ENCODE peak calls at places on chromosome X, in five cellular contexts. One of them, this sample, is unnamed.

GRCh38 chrX:71989768-71990167 is 79.1 kb downstream of the NHSL2 start:
- DNase-seq in M059J: peak
- DNase-seq in GM20000: no peak
- DNase-seq in stimulated activated CD8-positive, alpha-beta memory T cell treated with anti-CD3 and anti-CD28 coated beads, Interleukin-4, amount 100 ng/mL, for 24 hours: no peak
- DNase-seq in right atrium auricular region: no peak
- DNase-seq in this sample: peak

GRCh38 chrX:153688900-153689590 is 1.3 kb downstream of the SLC6A8 start:
- DNase-seq in right atrium auricular region: no peak
- DNase-seq in GM20000: no peak
- DNase-seq in stimulated activated CD8-positive, alpha-beta memory T cell treated with anti-CD3 and anti-CD28 coated beads, Interleukin-4, amount 100 ng/mL, for 24 hours: no peak
- DNase-seq in M059J: peak
- DNase-seq in this sample: no peak

GRCh38 chrX:119757979-119758681 is at the start of gene SOWAHD:
- DNase-seq in stimulated activated CD8-positive, alpha-beta memory T cell treated with anti-CD3 and anti-CD28 coated beads, Interleukin-4, amount 100 ng/mL, for 24 hours: peak
- DNase-seq in GM20000: peak
- DNase-seq in right atrium auricular region: no peak
- DNase-seq in M059J: peak
- DNase-seq in this sample: no peak

GRCh38 chrX:120514236-120514635 is 45.1 kb upstream of the LAMP2 start:
- DNase-seq in GM20000: peak
- DNase-seq in stimulated activated CD8-positive, alpha-beta memory T cell treated with anti-CD3 and anti-CD28 coated beads, Interleukin-4, amount 100 ng/mL, for 24 hours: no peak
- DNase-seq in right atrium auricular region: no peak
- DNase-seq in M059J: peak
- DNase-seq in this sample: peak

GRCh38 chrX:133746593-133746992 is 238.8 kb downstream of the GPC3 start:
- DNase-seq in stimulated activated CD8-positive, alpha-beta memory T cell treated with anti-CD3 and anti-CD28 coated beads, Interleukin-4, amount 100 ng/mL, for 24 hours: no peak
- DNase-seq in GM20000: no peak
- DNase-seq in right atrium auricular region: no peak
- DNase-seq in M059J: no peak
- DNase-seq in this sample: no peak

GRCh38 chrX:19827088-19827487 is 60.3 kb downstream of the SH3KBP1 start:
- DNase-seq in right atrium auricular region: no peak
- DNase-seq in GM20000: no peak
- DNase-seq in M059J: no peak
- DNase-seq in stimulated activated CD8-positive, alpha-beta memory T cell treated with anti-CD3 and anti-CD28 coated beads, Interleukin-4, amount 100 ng/mL, for 24 hours: no peak
- DNase-seq in this sample: no peak

GRCh38 chrX:39043838-39044550 is 242.7 kb downstream of the MID1IP1 start:
- DNase-seq in right atrium auricular region: no peak
- DNase-seq in stimulated activated CD8-positive, alpha-beta memory T cell treated with anti-CD3 and anti-CD28 coated beads, Interleukin-4, amount 100 ng/mL, for 24 hours: no peak
- DNase-seq in GM20000: no peak
- DNase-seq in M059J: no peak
- DNase-seq in this sample: peak

GRCh38 chrX:31593353-31593752 is 521.5 kb upstream of the FTHL17 start:
- DNase-seq in GM20000: no peak
- DNase-seq in stimulated activated CD8-positive, alpha-beta memory T cell treated with anti-CD3 and anti-CD28 coated beads, Interleukin-4, amount 100 ng/mL, for 24 hours: no peak
- DNase-seq in M059J: no peak
- DNase-seq in right atrium auricular region: no peak
- DNase-seq in this sample: no peak

GRCh38 chrX:13283968-13284914 is 35.6 kb downstream of the ATXN3L start:
- DNase-seq in right atrium auricular region: no peak
- DNase-seq in GM20000: no peak
- DNase-seq in stimulated activated CD8-positive, alpha-beta memory T cell treated with anti-CD3 and anti-CD28 coated beads, Interleukin-4, amount 100 ng/mL, for 24 hours: no peak
- DNase-seq in M059J: peak
- DNase-seq in this sample: peak

GRCh38 chrX:21481761-21482160 is 107.5 kb downstream of the CNKSR2 start:
- DNase-seq in right atrium auricular region: no peak
- DNase-seq in M059J: no peak
- DNase-seq in GM20000: no peak
- DNase-seq in stimulated activated CD8-positive, alpha-beta memory T cell treated with anti-CD3 and anti-CD28 coated beads, Interleukin-4, amount 100 ng/mL, for 24 hours: no peak
- DNase-seq in this sample: no peak

GRCh38 chrX:24494544-24495113 is 29.5 kb downstream of the PDK3 start:
- DNase-seq in stimulated activated CD8-positive, alpha-beta memory T cell treated with anti-CD3 and anti-CD28 coated beads, Interleukin-4, amount 100 ng/mL, for 24 hours: no peak
- DNase-seq in GM20000: no peak
- DNase-seq in M059J: peak
- DNase-seq in right atrium auricular region: no peak
- DNase-seq in this sample: peak

GRCh38 chrX:118761950-118762725 is 34.7 kb downstream of the IL13RA1 start:
- DNase-seq in M059J: no peak
- DNase-seq in stimulated activated CD8-positive, alpha-beta memory T cell treated with anti-CD3 and anti-CD28 coated beads, Interleukin-4, amount 100 ng/mL, for 24 hours: no peak
- DNase-seq in GM20000: peak
- DNase-seq in right atrium auricular region: no peak
- DNase-seq in this sample: no peak

GRCh38 chrX:2177541-2177940 is 323.2 kb downstream of the DHRSX start:
- DNase-seq in GM20000: no peak
- DNase-seq in M059J: no peak
- DNase-seq in right atrium auricular region: no peak
- DNase-seq in stimulated activated CD8-positive, alpha-beta memory T cell treated with anti-CD3 and anti-CD28 coated beads, Interleukin-4, amount 100 ng/mL, for 24 hours: no peak
- DNase-seq in this sample: no peak

GRCh38 chrX:81316163-81316562 is 114.3 kb downstream of the SH3BGRL start:
- DNase-seq in stimulated activated CD8-positive, alpha-beta memory T cell treated with anti-CD3 and anti-CD28 coated beads, Interleukin-4, amount 100 ng/mL, for 24 hours: no peak
- DNase-seq in M059J: peak
- DNase-seq in GM20000: no peak
- DNase-seq in right atrium auricular region: no peak
- DNase-seq in this sample: peak

GRCh38 chrX:18425199-18426003 is at the start of gene CDKL5:
- DNase-seq in stimulated activated CD8-positive, alpha-beta memory T cell treated with anti-CD3 and anti-CD28 coated beads, Interleukin-4, amount 100 ng/mL, for 24 hours: peak
- DNase-seq in right atrium auricular region: peak
- DNase-seq in GM20000: peak
- DNase-seq in M059J: peak
- DNase-seq in this sample: peak

GRCh38 chrX:68570598-68570997 is 71.7 kb downstream of the YIPF6 start:
- DNase-seq in M059J: peak
- DNase-seq in right atrium auricular region: no peak
- DNase-seq in GM20000: no peak
- DNase-seq in stimulated activated CD8-positive, alpha-beta memory T cell treated with anti-CD3 and anti-CD28 coated beads, Interleukin-4, amount 100 ng/mL, for 24 hours: no peak
- DNase-seq in this sample: peak

GRCh38 chrX:127457161-127457560 is 595.0 kb downstream of the ACTRT1 start:
- DNase-seq in GM20000: no peak
- DNase-seq in M059J: no peak
- DNase-seq in right atrium auricular region: no peak
- DNase-seq in stimulated activated CD8-positive, alpha-beta memory T cell treated with anti-CD3 and anti-CD28 coated beads, Interleukin-4, amount 100 ng/mL, for 24 hours: no peak
- DNase-seq in this sample: peak

GRCh38 chrX:78747471-78747870 is at the start of gene LPAR4:
- DNase-seq in GM20000: no peak
- DNase-seq in M059J: peak
- DNase-seq in stimulated activated CD8-positive, alpha-beta memory T cell treated with anti-CD3 and anti-CD28 coated beads, Interleukin-4, amount 100 ng/mL, for 24 hours: no peak
- DNase-seq in right atrium auricular region: no peak
- DNase-seq in this sample: peak

GRCh38 chrX:20596856-20597255 is 330.1 kb upstream of the RPS6KA3 start:
- DNase-seq in M059J: no peak
- DNase-seq in stimulated activated CD8-positive, alpha-beta memory T cell treated with anti-CD3 and anti-CD28 coated beads, Interleukin-4, amount 100 ng/mL, for 24 hours: no peak
- DNase-seq in right atrium auricular region: no peak
- DNase-seq in GM20000: no peak
- DNase-seq in this sample: no peak

GRCh38 chrX:94058728-94059382 is 384.8 kb downstream of the FAM133A start:
- DNase-seq in GM20000: peak
- DNase-seq in M059J: peak
- DNase-seq in stimulated activated CD8-positive, alpha-beta memory T cell treated with anti-CD3 and anti-CD28 coated beads, Interleukin-4, amount 100 ng/mL, for 24 hours: no peak
- DNase-seq in right atrium auricular region: no peak
- DNase-seq in this sample: no peak

GRCh38 chrX:14697453-14697852 is 168.1 kb downstream of the GLRA2 start:
- DNase-seq in stimulated activated CD8-positive, alpha-beta memory T cell treated with anti-CD3 and anti-CD28 coated beads, Interleukin-4, amount 100 ng/mL, for 24 hours: peak
- DNase-seq in right atrium auricular region: no peak
- DNase-seq in M059J: peak
- DNase-seq in GM20000: peak
- DNase-seq in this sample: no peak

GRCh38 chrX:15663439-15663838 is 1.2 kb downstream of the CLTRN start:
- DNase-seq in right atrium auricular region: no peak
- DNase-seq in stimulated activated CD8-positive, alpha-beta memory T cell treated with anti-CD3 and anti-CD28 coated beads, Interleukin-4, amount 100 ng/mL, for 24 hours: no peak
- DNase-seq in M059J: no peak
- DNase-seq in GM20000: no peak
- DNase-seq in this sample: no peak

GRCh38 chrX:17377047-17377692 is 2.2 kb downstream of the NHS start:
- DNase-seq in M059J: peak
- DNase-seq in GM20000: no peak
- DNase-seq in stimulated activated CD8-positive, alpha-beta memory T cell treated with anti-CD3 and anti-CD28 coated beads, Interleukin-4, amount 100 ng/mL, for 24 hours: no peak
- DNase-seq in right atrium auricular region: no peak
- DNase-seq in this sample: peak

GRCh38 chrX:111568356-111568755 is 56.9 kb downstream of the SERTM2 start:
- DNase-seq in M059J: peak
- DNase-seq in GM20000: no peak
- DNase-seq in stimulated activated CD8-positive, alpha-beta memory T cell treated with anti-CD3 and anti-CD28 coated beads, Interleukin-4, amount 100 ng/mL, for 24 hours: no peak
- DNase-seq in right atrium auricular region: no peak
- DNase-seq in this sample: peak

GRCh38 chrX:63585936-63586335 is 199.1 kb downstream of the ARHGEF9 start:
- DNase-seq in GM20000: no peak
- DNase-seq in M059J: no peak
- DNase-seq in right atrium auricular region: no peak
- DNase-seq in stimulated activated CD8-positive, alpha-beta memory T cell treated with anti-CD3 and anti-CD28 coated beads, Interleukin-4, amount 100 ng/mL, for 24 hours: no peak
- DNase-seq in this sample: no peak

GRCh38 chrX:65601126-65601525 is 66.3 kb upstream of the MSN start:
- DNase-seq in M059J: no peak
- DNase-seq in stimulated activated CD8-positive, alpha-beta memory T cell treated with anti-CD3 and anti-CD28 coated beads, Interleukin-4, amount 100 ng/mL, for 24 hours: no peak
- DNase-seq in GM20000: no peak
- DNase-seq in right atrium auricular region: no peak
- DNase-seq in this sample: no peak

GRCh38 chrX:100750901-100751300 is 19.0 kb upstream of the SYTL4 start:
- DNase-seq in stimulated activated CD8-positive, alpha-beta memory T cell treated with anti-CD3 and anti-CD28 coated beads, Interleukin-4, amount 100 ng/mL, for 24 hours: no peak
- DNase-seq in M059J: peak
- DNase-seq in right atrium auricular region: no peak
- DNase-seq in GM20000: no peak
- DNase-seq in this sample: peak

GRCh38 chrX:153933751-153934472 is 925 bp downstream of the NAA10 start:
- DNase-seq in stimulated activated CD8-positive, alpha-beta memory T cell treated with anti-CD3 and anti-CD28 coated beads, Interleukin-4, amount 100 ng/mL, for 24 hours: no peak
- DNase-seq in GM20000: no peak
- DNase-seq in right atrium auricular region: no peak
- DNase-seq in M059J: peak
- DNase-seq in this sample: no peak

GRCh38 chrX:67342138-67342537 is 201.7 kb upstream of the AR start:
- DNase-seq in GM20000: no peak
- DNase-seq in stimulated activated CD8-positive, alpha-beta memory T cell treated with anti-CD3 and anti-CD28 coated beads, Interleukin-4, amount 100 ng/mL, for 24 hours: no peak
- DNase-seq in right atrium auricular region: no peak
- DNase-seq in M059J: no peak
- DNase-seq in this sample: no peak

GRCh38 chrX:91122141-91122540 is 312.5 kb upstream of the PABPC5 start:
- DNase-seq in right atrium auricular region: no peak
- DNase-seq in stimulated activated CD8-positive, alpha-beta memory T cell treated with anti-CD3 and anti-CD28 coated beads, Interleukin-4, amount 100 ng/mL, for 24 hours: no peak
- DNase-seq in GM20000: no peak
- DNase-seq in M059J: no peak
- DNase-seq in this sample: no peak

GRCh38 chrX:140123446-140123845 is 158.1 kb upstream of the CXorf66 start:
- DNase-seq in GM20000: no peak
- DNase-seq in stimulated activated CD8-positive, alpha-beta memory T cell treated with anti-CD3 and anti-CD28 coated beads, Interleukin-4, amount 100 ng/mL, for 24 hours: no peak
- DNase-seq in right atrium auricular region: no peak
- DNase-seq in M059J: peak
- DNase-seq in this sample: no peak

GRCh38 chrX:135480076-135480475 is 40.4 kb upstream of the INTS6L start:
- DNase-seq in M059J: no peak
- DNase-seq in right atrium auricular region: no peak
- DNase-seq in stimulated activated CD8-positive, alpha-beta memory T cell treated with anti-CD3 and anti-CD28 coated beads, Interleukin-4, amount 100 ng/mL, for 24 hours: no peak
- DNase-seq in GM20000: no peak
- DNase-seq in this sample: no peak

GRCh38 chrX:51459125-51459524 is 37.3 kb downstream of the NUDT11 start:
- DNase-seq in right atrium auricular region: no peak
- DNase-seq in GM20000: no peak
- DNase-seq in stimulated activated CD8-positive, alpha-beta memory T cell treated with anti-CD3 and anti-CD28 coated beads, Interleukin-4, amount 100 ng/mL, for 24 hours: no peak
- DNase-seq in M059J: peak
- DNase-seq in this sample: peak

GRCh38 chrX:15334561-15334960 is 762 bp downstream of the PIGA start:
- DNase-seq in stimulated activated CD8-positive, alpha-beta memory T cell treated with anti-CD3 and anti-CD28 coated beads, Interleukin-4, amount 100 ng/mL, for 24 hours: no peak
- DNase-seq in right atrium auricular region: no peak
- DNase-seq in M059J: peak
- DNase-seq in GM20000: peak
- DNase-seq in this sample: peak

GRCh38 chrX:41553688-41554087 is 106.5 kb downstream of the NYX start:
- DNase-seq in right atrium auricular region: no peak
- DNase-seq in M059J: peak
- DNase-seq in GM20000: no peak
- DNase-seq in stimulated activated CD8-positive, alpha-beta memory T cell treated with anti-CD3 and anti-CD28 coated beads, Interleukin-4, amount 100 ng/mL, for 24 hours: no peak
- DNase-seq in this sample: no peak

GRCh38 chrX:57286507-57287251 is at the start of gene FAAH2:
- DNase-seq in stimulated activated CD8-positive, alpha-beta memory T cell treated with anti-CD3 and anti-CD28 coated beads, Interleukin-4, amount 100 ng/mL, for 24 hours: peak
- DNase-seq in GM20000: peak
- DNase-seq in right atrium auricular region: no peak
- DNase-seq in M059J: peak
- DNase-seq in this sample: peak

GRCh38 chrX:1450381-1451161 is 2.1 kb downstream of the ASMTL start:
- DNase-seq in stimulated activated CD8-positive, alpha-beta memory T cell treated with anti-CD3 and anti-CD28 coated beads, Interleukin-4, amount 100 ng/mL, for 24 hours: no peak
- DNase-seq in GM20000: peak
- DNase-seq in M059J: no peak
- DNase-seq in right atrium auricular region: no peak
- DNase-seq in this sample: no peak

GRCh38 chrX:143121471-143121870 is 95.7 kb downstream of the SPANXN4 start:
- DNase-seq in stimulated activated CD8-positive, alpha-beta memory T cell treated with anti-CD3 and anti-CD28 coated beads, Interleukin-4, amount 100 ng/mL, for 24 hours: no peak
- DNase-seq in M059J: no peak
- DNase-seq in right atrium auricular region: no peak
- DNase-seq in GM20000: no peak
- DNase-seq in this sample: no peak

GRCh38 chrX:118975831-118976598 is 1.6 kb downstream of the LONRF3 start:
- DNase-seq in M059J: peak
- DNase-seq in stimulated activated CD8-positive, alpha-beta memory T cell treated with anti-CD3 and anti-CD28 coated beads, Interleukin-4, amount 100 ng/mL, for 24 hours: peak
- DNase-seq in GM20000: peak
- DNase-seq in right atrium auricular region: peak
- DNase-seq in this sample: peak

This sample was measured in renal cortical epithelial cell.